ENCODE peak calls at places on chromosomes 16 and 17, in six cellular contexts. F is H9, S is H1, O is neuronal stem cell, A is trophoblast cell, V is mesenchymal stem cell. Y is an unnamed sample.

GRCh38 chr17:10327640-10328039 is 45.2 kb downstream of the MYH13 start:
- DNase-seq in F (peak; percentile 91), S (peak; percentile 97), O (peak; percentile 85), A (peak; percentile 89), V (peak; percentile 76), Y (peak; percentile 73)

GRCh38 chr16:27325736-27326135 is 12.0 kb downstream of the IL4R start:
- DNase-seq in F (no peak), S (no peak), O (no peak), A (no peak), V (no peak), Y (no peak)

GRCh38 chr17:28216528-28216927 is 102.5 kb upstream of the TMEM97 start:
- DNase-seq in F (no peak), S (no peak), O (no peak), A (no peak), V (peak; percentile 15), Y (peak; percentile 49)

GRCh38 chr17:70184770-70185169 is 15.4 kb downstream of the KCNJ2 start:
- DNase-seq in F (no peak), S (no peak), O (no peak), A (no peak), V (peak; percentile 26), Y (peak; percentile 80)

GRCh38 chr17:42386784-42387183 is 1.5 kb downstream of the STAT3 start:
- DNase-seq in F (no peak), S (no peak), O (no peak), A (no peak), V (no peak), Y (no peak)

GRCh38 chr16:48383204-48383876 is 1.9 kb downstream of the SIAH1 start:
- DNase-seq in F (no peak), S (no peak), O (no peak), A (no peak), V (no peak), Y (peak; percentile 48)

GRCh38 chr17:34645636-34646035 is 66.3 kb downstream of the TMEM132E start:
- DNase-seq in F (no peak), S (no peak), O (no peak), A (no peak), V (no peak), Y (no peak)

GRCh38 chr17:61460796-61461585 is 8.8 kb downstream of the TBX4 start:
- DNase-seq in F (no peak), S (peak; percentile 33), O (no peak), A (no peak), V (no peak), Y (peak; percentile 40)

GRCh38 chr17:61805399-61805798 is 57.9 kb downstream of the BRIP1 start:
- DNase-seq in F (no peak), S (no peak), O (no peak), A (peak; percentile 32), V (peak; percentile 28), Y (peak; percentile 74)

GRCh38 chr16:17413508-17413907 is 57.3 kb downstream of the XYLT1 start:
- DNase-seq in F (no peak), S (no peak), O (no peak), A (no peak), V (no peak), Y (no peak)

GRCh38 chr17:79811036-79811887 is 14.4 kb upstream of the CBX8 start:
- DNase-seq in F (peak; percentile 58), S (peak; percentile 73), O (no peak), A (no peak), V (no peak), Y (no peak)

GRCh38 chr17:79400989-79401703 is 209.7 kb downstream of the RBFOX3 start:
- DNase-seq in F (peak; percentile 88), S (peak; percentile 90), O (peak; percentile 67), A (peak; percentile 27), V (peak; percentile 46), Y (peak; percentile 36)

GRCh38 chr16:7513429-7513828 is 180.8 kb downstream of the RBFOX1 start:
- DNase-seq in F (peak; percentile 42), S (peak; percentile 61), O (no peak), A (no peak), V (no peak), Y (no peak)

GRCh38 chr16:19861069-19861468 is 23.6 kb downstream of the GPRC5B start:
- DNase-seq in F (no peak), S (no peak), O (no peak), A (no peak), V (no peak), Y (no peak)

GRCh38 chr17:2724783-2725164 is 13.2 kb upstream of the CLUH start:
- DNase-seq in F (peak; percentile 85), S (peak; percentile 77), O (peak; percentile 49), A (peak; percentile 31), V (peak; percentile 30), Y (peak; percentile 26)

GRCh38 chr17:33914120-33914519 is 341.0 kb upstream of the CCL2 start:
- DNase-seq in F (no peak), S (no peak), O (no peak), A (no peak), V (no peak), Y (no peak)

GRCh38 chr16:56347670-56348069 is 77.7 kb downstream of the AMFR start:
- DNase-seq in F (no peak), S (no peak), O (no peak), A (no peak), V (no peak), Y (no peak)

GRCh38 chr17:28720247-28720996 is 637 bp downstream of the RPL23A start:
- DNase-seq in F (no peak), S (no peak), O (no peak), A (no peak), V (peak; percentile 28), Y (no peak)

GRCh38 chr17:78168906-78169793 is 769 bp downstream of the SYNGR2 start:
- DNase-seq in F (peak; percentile 88), S (peak; percentile 80), O (no peak), A (no peak), V (peak; percentile 61), Y (peak; percentile 33)

GRCh38 chr16:56600398-56600999 is 7.9 kb upstream of the MT2A start:
- DNase-seq in F (no peak), S (no peak), O (no peak), A (no peak), V (peak; percentile 59), Y (peak; percentile 66)

GRCh38 chr17:63042443-63042842 is 76.4 kb downstream of the TANC2 start:
- DNase-seq in F (no peak), S (no peak), O (no peak), A (no peak), V (no peak), Y (no peak)

DNA sequence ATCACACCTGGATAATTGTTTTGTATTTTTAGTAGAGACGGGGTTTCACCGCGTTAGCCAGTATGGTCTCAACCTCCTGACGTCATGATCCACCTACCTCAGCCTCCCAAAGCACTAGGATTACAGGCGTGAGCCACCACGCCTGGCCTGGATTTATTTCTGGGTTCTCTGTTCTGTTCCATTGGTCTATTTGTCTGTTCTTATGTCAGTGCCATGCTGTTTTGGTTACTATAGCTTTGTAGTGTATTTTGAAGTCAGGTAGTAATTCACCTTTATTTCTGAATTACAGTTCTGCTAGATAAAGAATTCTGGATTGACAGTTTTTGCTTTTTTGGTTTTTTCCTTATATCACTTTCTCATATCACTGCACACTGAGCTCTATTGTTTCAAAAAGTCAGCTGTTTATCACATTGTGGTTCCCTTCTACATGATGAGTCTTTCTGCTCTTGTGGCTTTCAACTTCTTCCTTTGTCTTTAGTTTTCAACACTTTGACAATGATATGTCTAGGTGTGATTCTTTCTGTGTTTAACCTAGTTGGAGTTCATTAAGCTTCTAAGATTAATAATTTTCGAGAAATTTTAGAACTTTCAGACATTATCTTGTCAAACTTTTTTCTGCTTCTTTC is 98.2 kb downstream of the CA4 start:
- DNase-seq in F (no peak), S (no peak), O (no peak), A (no peak), V (no peak), Y (no peak)
- H2AFZ ChIP-seq in F (no peak overlapping the region), S (no peak overlapping the region), O (no peak overlapping the region), A (no peak overlapping the region), V (no peak overlapping the region), Y (no peak overlapping the region)

GRCh38 chr16:89366561-89367537 is 123.5 kb downstream of the ANKRD11 start:
- DNase-seq in F (no peak), S (no peak), O (no peak), A (no peak), V (no peak), Y (no peak)
- H3K23ac ChIP-seq in F (no peak overlapping the region), S (no peak overlapping the region), O (peak overlapping the region; percentile 36), A (no peak overlapping the region), V (no peak overlapping the region), Y (no peak overlapping the region)

DNA sequence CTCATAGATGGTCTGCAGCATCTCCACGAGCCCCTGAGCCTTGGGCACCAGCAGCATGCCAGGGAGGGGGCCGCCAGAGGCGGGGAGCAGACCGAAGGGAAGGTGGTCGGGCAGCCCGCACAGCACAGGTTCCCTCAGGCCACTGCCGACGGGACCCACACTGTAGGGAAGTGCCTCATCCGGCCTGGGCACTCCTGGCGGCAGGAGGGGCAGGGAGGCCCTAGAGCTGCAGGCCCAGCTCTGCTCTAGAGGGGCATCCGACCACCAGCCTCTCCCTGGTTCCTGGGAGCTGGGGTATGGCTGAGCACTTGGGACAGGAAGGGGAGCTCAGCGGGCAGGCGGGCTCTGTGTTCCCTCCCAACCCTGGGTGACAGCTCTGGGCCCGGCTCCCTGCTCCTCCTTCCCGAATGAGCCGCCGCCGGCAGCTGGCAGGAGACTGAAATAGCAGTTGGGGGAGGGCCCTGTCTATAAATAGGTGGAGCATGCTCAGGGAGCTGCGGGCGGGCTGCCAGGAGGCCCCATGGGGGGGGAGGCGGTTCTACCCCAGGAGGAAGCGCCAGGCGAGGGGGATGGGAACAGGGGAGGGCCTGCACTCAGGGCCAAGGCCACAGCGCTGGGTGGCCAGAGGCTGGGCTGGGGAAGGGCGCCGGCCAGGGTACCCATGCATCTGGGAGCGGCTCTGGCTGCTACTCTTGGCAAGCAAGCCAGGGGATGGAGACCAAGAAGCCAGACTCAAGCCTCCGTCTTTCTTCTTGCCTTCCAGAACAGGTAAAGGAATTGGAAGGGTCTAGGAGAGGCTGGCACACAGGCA is 12.4 kb downstream of the HDAC5 start:
- DNase-seq in F (peak; percentile 96), S (peak; percentile 86), O (no peak), A (peak; percentile 79), V (peak; percentile 93), Y (peak; percentile 86)
- H2AFZ ChIP-seq in F (no peak overlapping the region), S (no peak overlapping the region), O (peak overlapping the region; percentile 43), A (peak overlapping the region; percentile 42), V (no peak overlapping the region), Y (peak overlapping the region; percentile 80)

GRCh38 chr16:87780385-87780989 is 14.7 kb upstream of the KLHDC4 start:
- DNase-seq in F (no peak), S (no peak), O (no peak), A (no peak), V (no peak), Y (peak; percentile 38)

GRCh38 chr16:87784812-87785211 is 19.0 kb upstream of the KLHDC4 start:
- DNase-seq in F (no peak), S (no peak), O (no peak), A (peak; percentile 77), V (no peak), Y (peak; percentile 35)

GRCh38 chr16:87778476-87778829 is 12.7 kb upstream of the KLHDC4 start:
- DNase-seq in F (no peak), S (no peak), O (no peak), A (no peak), V (no peak), Y (no peak)

DNA sequence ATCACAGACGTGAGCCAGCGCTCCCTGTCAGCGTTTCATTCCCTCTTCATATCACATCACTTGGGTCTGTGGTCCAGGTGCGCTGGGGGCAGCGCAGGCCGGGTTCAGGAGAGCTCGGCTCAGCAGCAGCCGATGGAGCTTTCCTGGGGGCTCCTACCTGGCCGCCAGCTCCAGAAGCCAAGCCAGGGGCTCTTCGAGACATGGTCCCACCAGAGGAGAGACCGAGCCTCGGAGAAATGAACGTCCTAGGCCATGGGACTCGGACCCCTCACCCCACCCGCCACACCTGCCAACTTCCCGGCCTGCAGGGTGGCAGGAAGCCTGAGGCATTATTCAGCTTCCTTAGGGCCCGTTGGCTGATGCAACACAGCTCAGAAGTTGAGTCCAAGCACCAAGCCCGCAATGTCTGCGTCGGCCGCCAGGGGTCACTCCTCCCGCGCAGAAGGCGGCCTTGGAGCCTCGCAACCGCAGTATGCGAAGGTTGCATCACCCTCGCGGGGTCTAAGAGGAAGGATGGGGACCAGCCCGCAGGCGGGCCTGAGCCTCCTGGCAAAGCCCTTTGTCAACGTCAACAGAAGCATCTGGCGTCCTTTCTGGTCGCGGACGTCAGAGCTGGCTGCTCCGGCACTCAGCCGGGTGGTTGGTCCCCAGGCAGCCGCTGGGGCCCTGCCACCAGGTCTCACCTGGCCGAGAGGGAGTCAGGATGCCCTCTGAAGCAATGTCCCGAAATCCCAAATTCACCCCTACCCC is 13.2 kb upstream of the KLHDC4 start:
- DNase-seq in F (peak; percentile 97), S (peak; percentile 99), O (peak; percentile 82), A (peak; percentile 90), V (peak; percentile 93), Y (peak; percentile 96)
- H3K23ac ChIP-seq in F (no peak overlapping the region), S (no peak overlapping the region), O (peak overlapping the region; percentile 55), A (no peak overlapping the region), V (no peak overlapping the region), Y (peak overlapping the region; percentile 60)